ENCODE peak calls at places on chromosomes 16 and 17, in six cellular contexts. Y is neural progenitor cell, K is GM23338, H is GM23248, J is fibroblast of lung, B is HCT116. V is an unnamed sample. For H3K79me2, the result is how much of the 10 kb centered on the place peaks cover.

GRCh38 chr17:81647640-81648012 is 8.7 kb downstream of the PDE6G start:
- DNase-seq in Y (no peak), K (no peak), H (no peak), J (no peak), B (no peak), V (no peak)

GRCh38 chr16:19167710-19168172 is 299 bp upstream of the SYT17 start:
- DNase-seq in Y (peak), K (peak), H (peak), J (peak), B (peak), V (peak)

GRCh38 chr17:21452377-21453143 is 76.4 kb downstream of the KCNJ12 start:
- DNase-seq in Y (peak), K (peak), H (peak), J (peak), B (peak), V (peak)

GRCh38 chr17:42362245-42362961 is 25.8 kb downstream of the STAT3 start:
- DNase-seq in Y (no peak), K (no peak), H (no peak), J (no peak), B (no peak), V (no peak)

GRCh38 chr16:67190448-67191399 is 788 bp upstream of the EXOC3L1 start:
- DNase-seq in Y (no peak), K (no peak), H (no peak), J (peak), B (no peak), V (no peak)

GRCh38 chr17:51251010-51251409 is 8.8 kb downstream of the MBTD1 start:
- DNase-seq in Y (no peak), K (no peak), H (peak), J (no peak), B (no peak), V (no peak)

GRCh38 chr17:57288034-57288752 is 31.9 kb downstream of the MSI2 start:
- DNase-seq in Y (no peak), K (no peak), H (peak), J (peak), B (no peak), V (no peak)

GRCh38 chr16:66432429-66432828 is 5.3 kb downstream of the BEAN1 start:
- DNase-seq in Y (no peak), K (no peak), H (no peak), J (no peak), B (no peak), V (no peak)

GRCh38 chr16:77995843-77996455 is 26.4 kb upstream of the CLEC3A start:
- DNase-seq in Y (no peak), K (no peak), H (no peak), J (no peak), B (no peak), V (no peak)

GRCh38 chr17:72270530-72270929 is 149.7 kb downstream of the SOX9 start:
- DNase-seq in Y (no peak), K (no peak), H (peak), J (peak), B (no peak), V (no peak)

GRCh38 chr17:78438271-78438691 is 59.8 kb downstream of the PGS1 start:
- DNase-seq in Y (no peak), K (no peak), H (no peak), J (no peak), B (no peak), V (no peak)

GRCh38 chr17:63950940-63951907 is 19.1 kb upstream of the CD79B start:
- DNase-seq in Y (no peak), K (peak), H (no peak), J (no peak), B (peak), V (peak)

GRCh38 chr17:7858487-7858832 is 657 bp downstream of the CYB5D1 start:
- DNase-seq in Y (peak), K (peak), H (peak), J (peak), B (no peak), V (peak)

GRCh38 chr17:79706931-79707382 is 23.8 kb upstream of the ENPP7 start:
- DNase-seq in Y (peak), K (no peak), H (peak), J (no peak), B (no peak), V (peak)

GRCh38 chr17:44362056-44362355 is 1.6 kb downstream of the FAM171A2 start:
- DNase-seq in Y (no peak), K (no peak), H (no peak), J (no peak), B (no peak), V (no peak)

GRCh38 chr17:64532409-64532808 is 25.6 kb downstream of the CEP95 start:
- DNase-seq in Y (no peak), K (no peak), H (peak), J (no peak), B (no peak), V (no peak)

GRCh38 chr17:65332375-65332774 is 195.2 kb downstream of the RGS9 start:
- DNase-seq in Y (no peak), K (peak), H (peak), J (peak), B (peak), V (peak)

GRCh38 chr16:12257926-12258561 is 281.5 kb downstream of the SNX29 start:
- DNase-seq in Y (peak), K (peak), H (no peak), J (no peak), B (no peak), V (peak)

GRCh38 chr17:17170346-17170976 is 35.7 kb downstream of the PLD6 start:
- DNase-seq in Y (no peak), K (no peak), H (peak), J (peak), B (no peak), V (no peak)

GRCh38 chr16:88413231-88413630 is 30.5 kb downstream of the ZNF469 start:
- DNase-seq in Y (no peak), K (no peak), H (no peak), J (no peak), B (no peak), V (no peak)

GRCh38 chr16:87834668-87835473 is 34.4 kb downstream of the SLC7A5 start:
- DNase-seq in Y (no peak), K (no peak), H (no peak), J (peak), B (no peak), V (peak)

GRCh38 chr16:89199241-89200123 is 855 bp downstream of the SLC22A31 start:
- DNase-seq in Y (no peak), K (no peak), H (no peak), J (no peak), B (no peak), V (peak)

GRCh38 chr17:29734640-29735039 is 111.9 kb upstream of the CORO6 start:
- DNase-seq in Y (no peak), K (no peak), H (no peak), J (peak), B (no peak), V (no peak)

GRCh38 chr17:43907425-43907981 is at the start of gene MPP2:
- DNase-seq in Y (peak), K (peak), H (peak), J (peak), B (peak), V (peak)

GRCh38 chr17:32551186-32551955 is 64.6 kb downstream of the CDK5R1 start:
- DNase-seq in Y (no peak), K (no peak), H (peak), J (peak), B (no peak), V (no peak)

GRCh38 chr17:44219636-44220210 is at the start of gene UBTF:
- DNase-seq in Y (peak), K (peak), H (peak), J (peak), B (no peak), V (peak)

DNA sequence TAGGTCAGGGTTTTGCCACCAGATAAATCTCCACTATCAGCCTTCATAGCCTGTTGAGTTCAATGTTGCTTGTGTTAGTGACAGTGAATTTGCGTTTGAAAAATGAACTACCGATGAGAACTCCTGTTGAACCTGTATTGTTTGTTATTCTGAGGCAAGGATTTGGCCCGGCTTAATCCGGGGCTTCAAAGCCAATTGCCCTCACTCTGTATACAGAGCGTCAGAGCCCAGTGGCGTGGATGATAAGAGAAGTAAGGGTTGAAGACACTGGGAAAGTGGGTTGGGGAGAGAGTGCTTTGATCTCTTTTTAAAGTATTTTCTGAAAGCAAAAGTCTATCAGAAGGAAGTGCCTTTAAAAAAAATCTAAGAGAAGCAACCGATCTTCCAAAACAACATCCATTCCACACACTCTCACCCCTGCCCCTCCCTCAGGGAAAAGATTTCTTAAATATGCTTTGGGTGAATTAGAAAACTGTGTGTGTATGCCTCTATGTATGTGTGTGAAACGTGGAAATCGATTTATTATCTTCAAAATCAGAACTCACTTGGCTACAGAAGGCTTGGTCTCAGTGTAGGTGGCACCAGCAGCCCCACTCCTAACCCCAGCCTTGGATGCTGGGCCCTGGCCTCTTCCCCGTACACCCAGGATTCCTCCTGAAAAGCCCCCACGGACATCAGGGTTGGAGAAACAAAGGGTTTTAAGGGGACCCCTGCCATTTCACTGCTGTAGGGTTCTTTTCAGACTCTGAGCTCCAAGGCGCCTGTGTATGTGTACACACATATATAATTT is 8.8 kb downstream of the TBX4 start:
- DNase-seq in Y (peak), K (no peak), H (no peak), J (no peak), B (no peak), V (peak)
- TF ChIP-seq EZH2 in Y (no peak), K (peak), H (no peak), J (no peak), B (no peak), V (no peak)

DNA sequence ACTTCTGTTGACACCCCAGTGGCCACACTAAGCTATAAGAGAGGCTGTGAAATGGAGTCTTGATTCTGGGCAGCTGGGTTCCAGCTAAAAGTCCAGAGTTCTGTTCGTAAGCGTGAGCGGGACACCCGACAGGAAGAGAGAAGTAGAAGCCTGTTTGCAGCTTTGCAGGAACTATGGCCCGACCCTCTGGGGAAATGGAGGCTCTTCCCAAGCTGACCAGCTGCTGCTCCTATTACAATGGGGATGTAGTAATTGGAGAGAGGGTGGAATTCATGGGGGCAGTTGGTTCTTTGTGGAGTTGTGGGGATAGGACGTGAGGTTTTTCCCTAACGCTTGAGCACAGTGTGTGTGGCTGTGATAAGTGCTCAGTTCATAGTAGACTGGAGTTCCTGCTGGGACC is 28.4 kb downstream of the UBALD1 start:
- DNase-seq in Y (no peak), K (no peak), H (no peak), J (no peak), B (no peak), V (no peak)
- H3K79me2 ChIP-seq in Y (under half), K (under half), H (under half), J (under half), B (under half), V (under half)

GRCh38 chr16:54453863-54454262 is 167.3 kb upstream of the IRX3 start:
- DNase-seq in Y (no peak), K (no peak), H (no peak), J (no peak), B (no peak), V (no peak)

GRCh38 chr16:54456291-54456690 is 169.7 kb upstream of the IRX3 start:
- DNase-seq in Y (no peak), K (no peak), H (no peak), J (no peak), B (no peak), V (no peak)

GRCh38 chr16:54458923-54459322 is 172.3 kb upstream of the IRX3 start:
- DNase-seq in Y (no peak), K (no peak), H (no peak), J (no peak), B (no peak), V (no peak)

GRCh38 chr16:54455021-54455725 is 168.6 kb upstream of the IRX3 start:
- DNase-seq in Y (no peak), K (no peak), H (no peak), J (no peak), B (no peak), V (no peak)

DNA sequence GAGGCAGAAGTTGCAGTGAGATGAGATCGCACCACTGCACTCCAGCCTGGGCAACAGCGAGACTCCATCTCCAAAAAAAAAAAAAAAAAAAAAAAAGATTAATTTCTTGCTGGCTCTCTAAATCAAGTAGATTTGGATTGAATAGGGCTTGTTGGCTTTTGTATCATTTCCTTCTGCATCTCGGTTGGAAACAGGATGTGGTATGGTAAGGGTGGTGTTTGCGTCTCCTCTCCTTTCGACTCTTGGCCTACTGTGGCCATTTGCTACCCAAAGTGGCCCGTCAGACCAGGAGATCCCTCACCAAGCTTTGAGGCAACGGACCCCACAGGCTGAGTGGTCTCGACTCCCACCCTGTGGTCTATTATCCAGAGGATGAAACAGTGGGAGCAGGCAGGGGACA is 168.0 kb upstream of the IRX3 start:
- DNase-seq in Y (no peak), K (no peak), H (no peak), J (no peak), B (no peak), V (no peak)
- H3K27ac ChIP-seq in Y (no peak), K (no peak), H (no peak), J (no peak), B (no peak), V (no peak)

GRCh38 chr17:28553000-28553505 is 629 bp upstream of the UNC119 start:
- DNase-seq in Y (no peak), K (no peak), H (no peak), J (no peak), B (no peak), V (no peak)

GRCh38 chr17:28554565-28554964 is 2.1 kb upstream of the UNC119 start:
- DNase-seq in Y (no peak), K (no peak), H (no peak), J (no peak), B (no peak), V (no peak)

GRCh38 chr17:28552201-28552999 is at the start of gene UNC119:
- DNase-seq in Y (peak), K (peak), H (peak), J (peak), B (no peak), V (peak)

GRCh38 chr17:28551421-28552186 is 820 bp downstream of the UNC119 start:
- DNase-seq in Y (peak), K (no peak), H (peak), J (peak), B (no peak), V (peak)

GRCh38 chr17:28555022-28555421 is 2.6 kb upstream of the UNC119 start:
- DNase-seq in Y (no peak), K (no peak), H (no peak), J (no peak), B (no peak), V (no peak)
- TF ChIP-seq EZH2 in Y (no peak), K (no peak), H (no peak), J (no peak), B (no peak), V (no peak)